ENCODE peak calls at places on chromosome 21, in six cellular contexts. C, U, W, M, N and B are unnamed samples.

GRCh38 chr21:16587141-16587570 is 857.4 kb downstream of the USP25 start:
- DNase-seq in M (peak; percentile 42), C (no peak), W (no peak), N (no peak), U (peak; percentile 36), B (peak; percentile 91)

GRCh38 chr21:36509966-36510742 is 30.2 kb upstream of the CLDN14 start:
- DNase-seq in N (no peak), C (no peak), W (no peak), M (no peak), U (no peak), B (peak; percentile 28)

GRCh38 chr21:45601551-45601950 is 42.0 kb upstream of the PCBP3 start:
- DNase-seq in W (no peak), C (no peak), U (no peak), N (no peak), M (no peak), B (no peak)

GRCh38 chr21:33855190-33855589 is 60.4 kb downstream of the ATP5PO start:
- DNase-seq in W (no peak), C (no peak), M (no peak), U (no peak), N (no peak), B (no peak)

GRCh38 chr21:23541571-23541970 is 2065.7 kb downstream of the MRPL39 start:
- DNase-seq in M (no peak), U (no peak), C (no peak), N (no peak), W (no peak), B (no peak)

GRCh38 chr21:16258834-16259611 is 529.2 kb downstream of the USP25 start:
- DNase-seq in C (no peak), N (no peak), W (no peak), U (no peak), M (no peak), B (no peak)

GRCh38 chr21:22536511-22536910 is 1538.3 kb downstream of the NCAM2 start:
- DNase-seq in M (no peak), N (no peak), U (peak; percentile 47), W (no peak), C (no peak), B (peak; percentile 6)

GRCh38 chr21:34935452-34935851 is 113.7 kb downstream of the RUNX1 start:
- DNase-seq in M (no peak), C (no peak), U (no peak), N (no peak), W (no peak), B (no peak)

GRCh38 chr21:32782698-32783097 is 11.1 kb upstream of the PAXBP1 start:
- DNase-seq in W (no peak), N (no peak), C (no peak), M (no peak), U (no peak), B (no peak)

GRCh38 chr21:45365186-45365607 is 39.8 kb upstream of the COL18A1 start:
- DNase-seq in W (no peak), M (no peak), U (no peak), C (no peak), N (no peak), B (no peak)

GRCh38 chr21:26759731-26760130 is 85.5 kb downstream of the ADAMTS1 start:
- DNase-seq in C (no peak), N (no peak), W (no peak), U (no peak), M (no peak), B (no peak)

GRCh38 chr21:25963186-25963585 is 207.4 kb downstream of the APP start:
- DNase-seq in U (peak; percentile 38), W (no peak), N (no peak), M (no peak), C (no peak), B (no peak)

GRCh38 chr21:45250914-45251634 is 36.6 kb downstream of the POFUT2 start:
- DNase-seq in W (no peak), N (no peak), M (no peak), C (no peak), U (no peak), B (no peak)

GRCh38 chr21:28943631-28944030 is 49.0 kb downstream of the LTN1 start:
- DNase-seq in U (no peak), M (no peak), W (no peak), N (no peak), C (no peak), B (no peak)

GRCh38 chr21:33327326-33327725 is 2.6 kb downstream of the IFNAR1 start:
- DNase-seq in M (no peak), N (no peak), C (no peak), W (no peak), U (no peak), B (no peak)

GRCh38 chr21:41289431-41289830 is 27.2 kb upstream of the FAM3B start:
- DNase-seq in M (no peak), W (no peak), C (no peak), N (no peak), U (no peak), B (no peak)

GRCh38 chr21:45224189-45224938 is 63.3 kb downstream of the POFUT2 start:
- DNase-seq in N (no peak), W (peak; percentile 81), C (peak; percentile 78), U (no peak), M (no peak), B (no peak)